ENCODE peak calls at places on chromosomes 3 and 15, in seven cellular contexts. A is thoracic aorta, Q is amniotic epithelial cell, V is fibroblast of lung, N is retina, Y is cardiac muscle cell, Z is mucosa of gallbladder. E is an unnamed sample.

GRCh38 chr15:65929573-65929972 is 60.3 kb downstream of the RAB11A start:
- DNase-seq in A (no peak), Q (no peak), V (no peak), N (no peak), Y (no peak), Z (no peak), E (no peak)

GRCh38 chr3:48402907-48403306 is 27.0 kb downstream of the PLXNB1 start:
- DNase-seq in A (no peak), Q (no peak), V (no peak), N (no peak), Y (no peak), Z (no peak), E (no peak)

GRCh38 chr15:85753791-85754452 is 40.8 kb downstream of the KLHL25 start:
- DNase-seq in A (no peak), Q (no peak), V (no peak), N (no peak), Y (no peak), Z (no peak), E (no peak)

GRCh38 chr3:69031635-69032034 is 18.2 kb upstream of the EOGT start:
- DNase-seq in A (no peak), Q (peak; percentile 61), V (no peak), N (no peak), Y (peak; percentile 28), Z (no peak), E (no peak)

GRCh38 chr15:69591905-69592508 is 139.4 kb downstream of the RPLP1 start:
- DNase-seq in A (no peak), Q (no peak), V (no peak), N (no peak), Y (no peak), Z (no peak), E (no peak)

GRCh38 chr3:64295594-64295993 is 70.3 kb upstream of the PRICKLE2 start:
- DNase-seq in A (no peak), Q (peak; percentile 92), V (peak; percentile 94), N (no peak), Y (peak; percentile 92), Z (no peak), E (no peak)

GRCh38 chr3:103440539-103441113 is 1005.8 kb downstream of the ZPLD1 start:
- DNase-seq in A (no peak), Q (peak; percentile 37), V (peak; percentile 5), N (peak; percentile 20), Y (no peak), Z (no peak), E (no peak)

GRCh38 chr15:25780479-25781255 is 82.5 kb downstream of the ATP10A start:
- DNase-seq in A (no peak), Q (no peak), V (no peak), N (no peak), Y (no peak), Z (no peak), E (no peak)

GRCh38 chr3:156548041-156548687 is 6.8 kb downstream of the SSR3 start:
- DNase-seq in A (no peak), Q (no peak), V (no peak), N (no peak), Y (peak; percentile 22), Z (no peak), E (no peak)

GRCh38 chr3:63662500-63662899 is 10.0 kb downstream of the SNTN start:
- DNase-seq in A (no peak), Q (no peak), V (no peak), N (no peak), Y (no peak), Z (no peak), E (no peak)

GRCh38 chr3:14929310-14930070 is 17.9 kb upstream of the NR2C2 start:
- DNase-seq in A (no peak), Q (no peak), V (no peak), N (no peak), Y (no peak), Z (no peak), E (no peak)

GRCh38 chr3:107251819-107252218 is 125.4 kb upstream of the CCDC54 start:
- DNase-seq in A (no peak), Q (no peak), V (no peak), N (no peak), Y (no peak), Z (no peak), E (no peak)

GRCh38 chr3:58164199-58164879 is 46.4 kb downstream of the DNASE1L3 start:
- DNase-seq in A (no peak), Q (no peak), V (peak; percentile 91), N (peak; percentile 65), Y (peak; percentile 60), Z (peak; percentile 71), E (peak; percentile 82)

GRCh38 chr15:83764201-83764839 is 110.4 kb downstream of the ADAMTSL3 start:
- DNase-seq in A (no peak), Q (no peak), V (no peak), N (no peak), Y (no peak), Z (no peak), E (no peak)

GRCh38 chr3:184466413-184466960 is 86.6 kb downstream of the CHRD start:
- DNase-seq in A (no peak), Q (peak; percentile 69), V (peak; percentile 5), N (no peak), Y (peak; percentile 50), Z (peak; percentile 21), E (no peak)

GRCh38 chr3:194301730-194302129 is 49.4 kb downstream of the CPN2 start:
- DNase-seq in A (no peak), Q (no peak), V (no peak), N (no peak), Y (no peak), Z (no peak), E (no peak)

GRCh38 chr3:74617786-74618185 is 3.3 kb upstream of the CNTN3 start:
- DNase-seq in A (no peak), Q (no peak), V (no peak), N (no peak), Y (no peak), Z (no peak), E (no peak)

GRCh38 chr3:55486857-55487375 is at the start of gene WNT5A:
- DNase-seq in A (no peak), Q (no peak), V (peak; percentile 62), N (peak; percentile 87), Y (peak; percentile 60), Z (no peak), E (peak; percentile 67)

GRCh38 chr3:186383026-186383993 is 21.3 kb upstream of the DGKG start:
- DNase-seq in A (no peak), Q (no peak), V (no peak), N (no peak), Y (no peak), Z (no peak), E (no peak)

GRCh38 chr3:71309886-71310285 is 273.6 kb downstream of the FOXP1 start:
- DNase-seq in A (no peak), Q (no peak), V (no peak), N (no peak), Y (no peak), Z (no peak), E (no peak)

GRCh38 chr15:85379403-85380131 is 836 bp upstream of the AKAP13 start:
- DNase-seq in A (no peak), Q (no peak), V (peak; percentile 31), N (no peak), Y (no peak), Z (no peak), E (no peak)

GRCh38 chr3:172125053-172125452 is 85.7 kb downstream of the FNDC3B start:
- DNase-seq in A (no peak), Q (no peak), V (peak; percentile 49), N (no peak), Y (no peak), Z (no peak), E (no peak)

GRCh38 chr3:140023616-140024530 is 88.9 kb downstream of the CLSTN2 start:
- DNase-seq in A (no peak), Q (no peak), V (no peak), N (no peak), Y (no peak), Z (peak; percentile 71), E (no peak)

GRCh38 chr15:98844261-98844660 is 163.3 kb downstream of the PGPEP1L start:
- DNase-seq in A (no peak), Q (no peak), V (no peak), N (no peak), Y (no peak), Z (no peak), E (no peak)

GRCh38 chr3:156429125-156429524 is 125.8 kb downstream of the SSR3 start:
- DNase-seq in A (no peak), Q (peak; percentile 3), V (no peak), N (peak; percentile 27), Y (no peak), Z (no peak), E (no peak)

GRCh38 chr3:167773584-167773983 is 38.1 kb downstream of the SERPINI1 start:
- DNase-seq in A (no peak), Q (no peak), V (no peak), N (no peak), Y (no peak), Z (no peak), E (no peak)

GRCh38 chr3:174329321-174329720 is 529.8 kb upstream of the NAALADL2 start:
- DNase-seq in A (no peak), Q (peak; percentile 6), V (no peak), N (no peak), Y (peak; percentile 55), Z (no peak), E (no peak)

GRCh38 chr15:49188933-49189332 is 18.9 kb downstream of the GALK2 start:
- DNase-seq in A (no peak), Q (no peak), V (no peak), N (no peak), Y (no peak), Z (no peak), E (no peak)

GRCh38 chr3:195542691-195543641 is at the start of gene PPP1R2:
- DNase-seq in A (peak; percentile 64), Q (peak; percentile 79), V (peak; percentile 91), N (peak; percentile 96), Y (peak; percentile 94), Z (peak; percentile 93), E (peak; percentile 94)

E was measured in lower lobe of right lung.